ENCODE peak calls at places on chromosomes 13 and 19, in four cellular contexts. G is T-helper 1 cell; B is activated CD4-positive, alpha-beta T cell treated with anti-CD3 and anti-CD28 coated beads for 4 hours; L is stimulated activated CD8-positive, alpha-beta memory T cell treated with anti-CD3 and anti-CD28 coated beads, Interleukin-4, amount 100 ng/mL, for 1 hour. N is an unnamed sample.

GRCh38 chr13:62997038-62997619 is 1581.5 kb upstream of the PCDH20 start:
- DNase-seq in G (no peak), B (no peak), L (no peak), N (no peak)

GRCh38 chr19:1852729-1853128 is 4.4 kb upstream of the REXO1 start:
- DNase-seq in G (no peak), B (no peak), L (no peak), N (no peak)

GRCh38 chr19:43395561-43395960 is 19.1 kb upstream of the TEX101 start:
- DNase-seq in G (no peak), B (no peak), L (no peak), N (no peak)

GRCh38 chr19:40800339-40800996 is 1.5 kb downstream of the EGLN2 start:
- DNase-seq in G (no peak), B (no peak), L (no peak), N (no peak)

GRCh38 chr19:45643927-45644771 is 5.0 kb upstream of the EML2 start:
- DNase-seq in G (no peak), B (no peak), L (no peak), N (no peak)

GRCh38 chr19:12065100-12065538 is 588 bp downstream of the ZNF844 start:
- DNase-seq in G (no peak), B (peak; percentile 4), L (no peak), N (no peak)

GRCh38 chr19:13974073-13974472 is 21.8 kb downstream of the DCAF15 start:
- DNase-seq in G (no peak), B (peak; percentile 39), L (no peak), N (no peak)

GRCh38 chr13:111898956-111899713 is 167.8 kb upstream of the SOX1 start:
- DNase-seq in G (no peak), B (no peak), L (no peak), N (no peak)

GRCh38 chr13:89541091-89542030 is 1806.1 kb upstream of the MIR17HG start:
- DNase-seq in G (no peak), B (no peak), L (no peak), N (no peak)

GRCh38 chr13:48448963-48449614 is 36.2 kb upstream of the LPAR6 start:
- DNase-seq in G (no peak), B (no peak), L (no peak), N (no peak)

GRCh38 chr19:50537769-50538230 is 24.1 kb upstream of the ASPDH start:
- DNase-seq in G (no peak), B (peak; percentile 44), L (peak; percentile 18), N (peak; percentile 48)

GRCh38 chr19:53365899-53366493 is 491 bp downstream of the ZNF525 start:
- DNase-seq in G (peak; percentile 26), B (no peak), L (peak; percentile 15), N (no peak)

GRCh38 chr19:5967994-5968430 is 9.9 kb downstream of the RANBP3 start:
- DNase-seq in G (peak; percentile 45), B (peak; percentile 46), L (no peak), N (peak; percentile 36)

GRCh38 chr13:31866099-31866498 is 126.8 kb downstream of the RXFP2 start:
- DNase-seq in G (no peak), B (no peak), L (no peak), N (no peak)

GRCh38 chr19:33448159-33448516 is 73.5 kb downstream of the PEPD start:
- DNase-seq in G (no peak), B (no peak), L (no peak), N (no peak)

GRCh38 chr13:98950705-98951104 is 27.2 kb downstream of the DOCK9 start:
- DNase-seq in G (no peak), B (no peak), L (no peak), N (no peak)

GRCh38 chr19:17931532-17932191 is 1.2 kb upstream of the CCDC124 start:
- DNase-seq in G (no peak), B (no peak), L (no peak), N (no peak)

GRCh38 chr19:18590273-18591272 is 2.0 kb downstream of the REX1BD start:
- DNase-seq in G (no peak), B (no peak), L (no peak), N (no peak)

GRCh38 chr13:93305886-93306285 is 79.3 kb downstream of the GPC6 start:
- DNase-seq in G (no peak), B (no peak), L (no peak), N (no peak)

GRCh38 chr19:48683349-48683748 is 10.5 kb upstream of the NTN5 start:
- DNase-seq in G (no peak), B (no peak), L (no peak), N (no peak)

GRCh38 chr19:403221-404036 is 5.5 kb downstream of the C2CD4C start:
- DNase-seq in G (peak; percentile 6), B (no peak), L (no peak), N (no peak)

GRCh38 chr13:57624565-57625435 is 6.7 kb upstream of the PCDH17 start:
- DNase-seq in G (no peak), B (no peak), L (no peak), N (no peak)

GRCh38 chr13:79995334-79995733 is 345.6 kb downstream of the SPRY2 start:
- DNase-seq in G (no peak), B (no peak), L (no peak), N (no peak)

GRCh38 chr13:42981317-42981716 is 10.7 kb downstream of the EPSTI1 start:
- DNase-seq in G (no peak), B (no peak), L (no peak), N (no peak)

GRCh38 chr13:37488682-37489081 is 109.9 kb downstream of the POSTN start:
- DNase-seq in G (no peak), B (no peak), L (no peak), N (no peak)

GRCh38 chr13:66665991-66666390 is 564.1 kb downstream of the PCDH9 start:
- DNase-seq in G (no peak), B (no peak), L (no peak), N (no peak)

GRCh38 chr19:46607441-46607841 is 6.3 kb downstream of the CALM3 start:
- DNase-seq in G (no peak), B (no peak), L (no peak), N (no peak)

GRCh38 chr19:10604460-10604980 is 17.4 kb upstream of the AP1M2 start:
- DNase-seq in G (no peak), B (no peak), L (no peak), N (peak; percentile 30)

GRCh38 chr13:109569938-109570711 is 216.3 kb downstream of the IRS2 start:
- DNase-seq in G (no peak), B (peak; percentile 8), L (no peak), N (no peak)

GRCh38 chr13:84654654-84655244 is 772.5 kb upstream of the SLITRK1 start:
- DNase-seq in G (no peak), B (no peak), L (no peak), N (no peak)

GRCh38 chr19:57615346-57615745 is 1.3 kb downstream of the ZNF134 start:
- DNase-seq in G (no peak), B (no peak), L (no peak), N (no peak)

GRCh38 chr19:42555317-42555716 is 27.0 kb upstream of the CEACAM1 start:
- DNase-seq in G (no peak), B (no peak), L (no peak), N (no peak)

GRCh38 chr13:39876258-39876657 is 220.8 kb downstream of the COG6 start:
- DNase-seq in G (no peak), B (no peak), L (no peak), N (no peak)

GRCh38 chr19:48135411-48135810 is 24.8 kb upstream of the PLA2G4C start:
- DNase-seq in G (no peak), B (no peak), L (no peak), N (no peak)

GRCh38 chr19:4539697-4540581 is at the start of gene LRG1:
- DNase-seq in G (no peak), B (peak; percentile 22), L (no peak), N (no peak)

GRCh38 chr19:10707440-10707839 is 6.2 kb downstream of the QTRT1 start:
- DNase-seq in G (no peak), B (no peak), L (no peak), N (no peak)

GRCh38 chr19:33310606-33311325 is 8.4 kb upstream of the CEBPA start:
- DNase-seq in G (no peak), B (no peak), L (no peak), N (no peak)

GRCh38 chr13:63438951-63439350 is 2023.3 kb upstream of the PCDH20 start:
- DNase-seq in G (no peak), B (no peak), L (no peak), N (no peak)

GRCh38 chr19:34145741-34146202 is 26.5 kb upstream of the LSM14A start:
- DNase-seq in G (peak; percentile 23), B (peak; percentile 38), L (no peak), N (peak; percentile 46)

GRCh38 chr13:113981611-113982295 is 7.9 kb upstream of the C13orf46 start:
- DNase-seq in G (peak; percentile 5), B (no peak), L (no peak), N (no peak)